ENCODE peak calls at places on chromosomes 4 and X, in five cellular contexts. A is RWPE1, V is A549, E is psoas muscle, W is IMR-90. B is an unnamed sample.

GRCh38 chrX:119201570-119201969 is 34.5 kb upstream of the PGRMC1 start:
- DNase-seq in A (no peak), V (no peak), E (no peak), W (peak; percentile 4), B (no peak)

GRCh38 chr4:185265942-185266341 is 56.5 kb downstream of the SNX25 start:
- DNase-seq in A (no peak), V (no peak), E (no peak), W (peak; percentile 82), B (no peak)

GRCh38 chrX:50865311-50865710 is 45.2 kb upstream of the BMP15 start:
- DNase-seq in A (no peak), V (no peak), E (no peak), W (no peak), B (no peak)

GRCh38 chr4:126977306-126977705 is 655.5 kb upstream of the INTU start:
- DNase-seq in A (no peak), V (no peak), E (no peak), W (peak; percentile 20), B (no peak)

GRCh38 chr4:124079174-124079780 is 633.3 kb downstream of the ANKRD50 start:
- DNase-seq in A (no peak), V (no peak), E (no peak), W (peak; percentile 66), B (no peak)

GRCh38 chrX:115563633-115564182 is 2.7 kb downstream of the PLS3 start:
- DNase-seq in A (no peak), V (no peak), E (no peak), W (no peak), B (no peak)

GRCh38 chr4:97720869-97721432 is 422.3 kb downstream of the STPG2 start:
- DNase-seq in A (peak; percentile 11), V (no peak), E (no peak), W (no peak), B (no peak)

GRCh38 chr4:184824081-184824775 is 1.5 kb downstream of the ACSL1 start:
- DNase-seq in A (no peak), V (no peak), E (no peak), W (peak; percentile 20), B (no peak)

DNA sequence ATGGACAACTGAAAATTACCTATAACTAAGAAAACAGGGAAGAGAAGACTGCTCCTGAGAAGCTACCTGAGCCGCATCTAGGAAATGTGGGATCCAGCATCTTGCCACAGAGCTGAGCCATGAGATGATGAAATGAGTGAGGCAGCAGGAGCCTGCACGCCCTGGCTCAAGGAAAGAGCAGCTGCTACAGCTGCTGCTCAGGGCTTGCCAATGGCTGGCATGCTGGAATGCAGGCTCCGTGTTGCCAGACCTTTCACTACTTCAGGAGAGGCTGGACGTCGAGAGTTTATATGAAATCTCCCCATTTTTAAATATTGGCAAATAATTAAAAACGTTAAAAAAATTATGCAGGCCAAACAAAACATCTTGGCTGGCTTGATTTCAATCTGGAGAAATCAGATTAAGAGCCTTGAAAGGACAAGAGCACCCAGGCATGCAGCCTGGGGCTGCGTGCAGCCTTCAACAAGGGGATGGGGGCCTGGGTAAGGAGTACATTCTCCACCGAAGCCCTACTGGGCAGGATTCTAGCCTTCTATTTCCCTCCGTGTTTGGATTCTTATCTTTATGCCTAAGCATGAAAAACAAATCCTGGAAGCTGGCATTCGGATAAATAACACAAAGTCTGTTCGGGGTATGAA is 227.6 kb downstream of the NR3C2 start:
- DNase-seq in A (no peak), V (no peak), E (peak; percentile 72), W (peak; percentile 5), B (no peak)
- H3K27ac ChIP-seq in A (no peak overlapping the region), V (no peak overlapping the region), E (peak overlapping the region; percentile 56), W (no peak overlapping the region), B (no peak overlapping the region)

GRCh38 chr4:118265312-118266144 is 87.3 kb downstream of the PRSS12 start:
- DNase-seq in A (no peak), V (no peak), E (no peak), W (no peak), B (no peak)

GRCh38 chr4:118271788-118272187 is 81.0 kb downstream of the PRSS12 start:
- DNase-seq in A (no peak), V (no peak), E (no peak), W (no peak), B (no peak)

GRCh38 chr4:118273642-118274041 is 79.2 kb downstream of the PRSS12 start:
- DNase-seq in A (no peak), V (no peak), E (no peak), W (no peak), B (no peak)

GRCh38 chr4:118268780-118269179 is 84.0 kb downstream of the PRSS12 start:
- DNase-seq in A (no peak), V (no peak), E (no peak), W (no peak), B (no peak)

DNA sequence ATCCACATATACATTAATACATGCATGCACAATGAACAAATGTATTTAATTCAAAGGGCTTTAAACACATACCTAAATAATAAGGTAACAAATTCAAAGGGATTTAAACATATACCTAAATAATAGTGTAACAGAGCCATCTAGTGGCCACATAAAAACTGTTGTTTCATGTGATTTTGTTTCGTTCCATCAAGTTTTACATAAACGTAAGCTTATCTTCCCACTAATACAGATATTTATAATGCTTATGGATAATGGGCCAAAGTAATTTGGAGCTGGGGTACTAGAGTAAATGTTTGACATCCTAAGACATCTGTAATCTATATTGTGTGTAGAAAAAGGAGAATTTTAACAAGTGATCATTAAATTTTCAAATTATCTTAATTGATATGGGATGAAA is 82.3 kb downstream of the PRSS12 start:
- DNase-seq in A (peak; percentile 27), V (peak; percentile 23), E (no peak), W (peak; percentile 66), B (no peak)
- TF ChIP-seq CTCF in A (peak; percentile 62), V (peak; percentile 62), E (peak; percentile 51), W (peak; percentile 68), B (peak; percentile 93)

GRCh38 chr4:100075056-100075455 is 115.2 kb downstream of the DDIT4L start:
- DNase-seq in A (no peak), V (no peak), E (no peak), W (no peak), B (no peak)

GRCh38 chr4:100069207-100069606 is 119.1 kb upstream of the H2AZ1 start:
- DNase-seq in A (no peak), V (no peak), E (no peak), W (no peak), B (no peak)

GRCh38 chr4:100067255-100067654 is 117.2 kb upstream of the H2AZ1 start:
- DNase-seq in A (no peak), V (no peak), E (no peak), W (no peak), B (no peak)

GRCh38 chr4:100071531-100071930 is 118.7 kb downstream of the DDIT4L start:
- DNase-seq in A (no peak), V (no peak), E (no peak), W (no peak), B (no peak)

GRCh38 chr4:100070868-100071267 is 119.4 kb downstream of the DDIT4L start:
- DNase-seq in A (no peak), V (no peak), E (no peak), W (no peak), B (no peak)
- H3K27ac ChIP-seq in A (no peak overlapping the region), V (no peak overlapping the region), E (no peak overlapping the region), W (no peak overlapping the region), B (no peak overlapping the region)

GRCh38 chrX:143788265-143788664 is 67.7 kb upstream of the SPANXN2 start:
- DNase-seq in A (no peak), V (no peak), E (no peak), W (no peak), B (no peak)
- TF ChIP-seq CTCF in A (peak; percentile 40), V (peak; percentile 8), E (no peak), W (peak; percentile 25), B (no peak)

GRCh38 chr4:100165809-100166208 is 24.5 kb downstream of the DDIT4L start:
- DNase-seq in A (no peak), V (no peak), E (no peak), W (peak; percentile 5), B (no peak)

GRCh38 chr4:100169796-100170485 is 20.3 kb downstream of the DDIT4L start:
- DNase-seq in A (no peak), V (no peak), E (no peak), W (peak; percentile 32), B (no peak)

GRCh38 chr4:100170986-100171385 is 19.3 kb downstream of the DDIT4L start:
- DNase-seq in A (no peak), V (no peak), E (no peak), W (no peak), B (no peak)

GRCh38 chr4:100166297-100167034 is 23.8 kb downstream of the DDIT4L start:
- DNase-seq in A (no peak), V (no peak), E (no peak), W (no peak), B (no peak)

GRCh38 chr4:100168521-100168920 is 21.7 kb downstream of the DDIT4L start:
- DNase-seq in A (no peak), V (no peak), E (no peak), W (peak; percentile 63), B (no peak)
- H3K27ac ChIP-seq in A (no peak overlapping the region), V (no peak overlapping the region), E (no peak overlapping the region), W (no peak overlapping the region), B (no peak overlapping the region)

GRCh38 chr4:156781852-156782251 is 189.7 kb downstream of the PDGFC start:
- DNase-seq in A (peak; percentile 58), V (no peak), E (no peak), W (peak; percentile 40), B (no peak)
- TF ChIP-seq CTCF in A (no peak), V (no peak), E (no peak), W (no peak), B (no peak)

GRCh38 chr4:41471672-41472071 is 66.3 kb upstream of the LIMCH1 start:
- DNase-seq in A (no peak), V (no peak), E (no peak), W (no peak), B (no peak)
- H3K27ac ChIP-seq in A (no peak overlapping the region), V (peak overlapping the region; percentile 72), E (peak overlapping the region; percentile 60), W (no peak overlapping the region), B (no peak overlapping the region)

DNA sequence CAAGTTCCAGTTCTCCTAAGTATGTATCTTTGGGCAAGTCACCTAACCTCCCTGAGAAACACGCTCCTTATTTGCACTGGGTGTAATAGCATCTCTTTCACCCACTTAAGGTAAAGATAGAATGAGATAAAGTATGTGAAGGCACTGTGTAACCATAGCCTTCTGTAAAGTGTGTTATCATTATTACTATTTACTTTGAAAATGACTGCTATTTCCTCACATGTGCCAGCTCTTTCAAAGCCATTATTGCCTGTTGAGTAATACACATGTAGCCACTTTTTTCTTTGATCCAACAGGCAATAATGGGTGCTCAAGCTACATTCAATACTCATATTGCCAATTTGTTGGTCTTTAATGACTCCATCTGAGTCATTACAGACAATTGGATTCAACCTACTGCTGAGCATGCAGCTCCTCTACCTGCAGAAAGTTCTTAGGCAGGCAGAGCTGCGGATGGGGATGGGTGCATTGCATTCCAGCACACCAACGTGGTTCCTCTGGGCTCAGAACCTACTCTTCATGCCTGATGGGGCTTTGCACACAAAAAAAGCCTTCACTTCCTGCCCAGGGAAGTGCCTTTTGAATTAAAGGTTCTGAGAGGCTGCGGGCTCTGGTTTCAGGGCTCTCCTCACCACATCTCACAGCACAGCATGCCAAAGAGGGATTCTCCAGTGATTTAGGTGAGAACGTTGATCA is 9.7 kb downstream of the PTCHD1 start:
- DNase-seq in A (no peak), V (no peak), E (no peak), W (no peak), B (no peak)
- TF ChIP-seq CTCF in A (no peak), V (no peak), E (no peak), W (no peak), B (no peak)

B was measured in CD4-positive, alpha-beta T cell.